ENCODE peak calls at places on chromosome 14, in six cellular contexts. One of them, this sample, is unnamed.

GRCh38 chr14:72745546-72745945 is 148.4 kb downstream of the DPF3 start:
- DNase-seq in tibial artery: no peak
- DNase-seq in H4: no peak
- DNase-seq in activated naive CD8-positive, alpha-beta T cell treated with anti-CD3 and anti-CD28 coated beads for 36 hours: no peak
- DNase-seq in substantia nigra: no peak
- DNase-seq in EH: peak; percentile 89
- DNase-seq in this sample: no peak

GRCh38 chr14:89702151-89702936 is 252.2 kb downstream of the EFCAB11 start:
- DNase-seq in tibial artery: no peak
- DNase-seq in H4: no peak
- DNase-seq in activated naive CD8-positive, alpha-beta T cell treated with anti-CD3 and anti-CD28 coated beads for 36 hours: no peak
- DNase-seq in substantia nigra: no peak
- DNase-seq in EH: peak; percentile 62
- DNase-seq in this sample: no peak

GRCh38 chr14:20434701-20435453 is 1.1 kb downstream of the KLHL33 start:
- DNase-seq in tibial artery: peak; percentile 89
- DNase-seq in H4: no peak
- DNase-seq in activated naive CD8-positive, alpha-beta T cell treated with anti-CD3 and anti-CD28 coated beads for 36 hours: no peak
- DNase-seq in substantia nigra: peak; percentile 77
- DNase-seq in EH: peak; percentile 18
- DNase-seq in this sample: no peak

GRCh38 chr14:73143003-73143402 is 6.7 kb downstream of the PSEN1 start:
- DNase-seq in tibial artery: no peak
- DNase-seq in H4: no peak
- DNase-seq in activated naive CD8-positive, alpha-beta T cell treated with anti-CD3 and anti-CD28 coated beads for 36 hours: no peak
- DNase-seq in substantia nigra: peak; percentile 57
- DNase-seq in EH: no peak
- DNase-seq in this sample: no peak

GRCh38 chr14:104597576-104597975 is 7.0 kb downstream of the TMEM179 start:
- DNase-seq in tibial artery: no peak
- DNase-seq in H4: no peak
- DNase-seq in activated naive CD8-positive, alpha-beta T cell treated with anti-CD3 and anti-CD28 coated beads for 36 hours: no peak
- DNase-seq in substantia nigra: no peak
- DNase-seq in EH: no peak
- DNase-seq in this sample: no peak

GRCh38 chr14:24379907-24380746 is 12.1 kb downstream of the NFATC4 start:
- DNase-seq in tibial artery: no peak
- DNase-seq in H4: no peak
- DNase-seq in activated naive CD8-positive, alpha-beta T cell treated with anti-CD3 and anti-CD28 coated beads for 36 hours: no peak
- DNase-seq in substantia nigra: no peak
- DNase-seq in EH: no peak
- DNase-seq in this sample: no peak

GRCh38 chr14:22658951-22659350 is 14.8 kb upstream of the OR6J1 start:
- DNase-seq in tibial artery: no peak
- DNase-seq in H4: no peak
- DNase-seq in activated naive CD8-positive, alpha-beta T cell treated with anti-CD3 and anti-CD28 coated beads for 36 hours: no peak
- DNase-seq in substantia nigra: no peak
- DNase-seq in EH: peak; percentile 33
- DNase-seq in this sample: no peak

GRCh38 chr14:30297856-30298255 is 261.1 kb upstream of the G2E3 start:
- DNase-seq in tibial artery: no peak
- DNase-seq in H4: no peak
- DNase-seq in activated naive CD8-positive, alpha-beta T cell treated with anti-CD3 and anti-CD28 coated beads for 36 hours: no peak
- DNase-seq in substantia nigra: no peak
- DNase-seq in EH: no peak
- DNase-seq in this sample: no peak

GRCh38 chr14:81170104-81170828 is 50.5 kb downstream of the GTF2A1 start:
- DNase-seq in tibial artery: peak; percentile 96
- DNase-seq in H4: peak; percentile 85
- DNase-seq in activated naive CD8-positive, alpha-beta T cell treated with anti-CD3 and anti-CD28 coated beads for 36 hours: peak; percentile 87
- DNase-seq in substantia nigra: peak; percentile 90
- DNase-seq in EH: peak; percentile 90
- DNase-seq in this sample: peak; percentile 90

GRCh38 chr14:61479746-61480502 is 158.5 kb downstream of the PRKCH start:
- DNase-seq in tibial artery: no peak
- DNase-seq in H4: no peak
- DNase-seq in activated naive CD8-positive, alpha-beta T cell treated with anti-CD3 and anti-CD28 coated beads for 36 hours: no peak
- DNase-seq in substantia nigra: no peak
- DNase-seq in EH: peak; percentile 43
- DNase-seq in this sample: peak; percentile 66

GRCh38 chr14:32564591-32564990 is 235.5 kb downstream of the AKAP6 start:
- DNase-seq in tibial artery: no peak
- DNase-seq in H4: peak; percentile 19
- DNase-seq in activated naive CD8-positive, alpha-beta T cell treated with anti-CD3 and anti-CD28 coated beads for 36 hours: no peak
- DNase-seq in substantia nigra: no peak
- DNase-seq in EH: peak; percentile 76
- DNase-seq in this sample: no peak

GRCh38 chr14:57982802-57983201 is 116.9 kb upstream of the SLC35F4 start:
- DNase-seq in tibial artery: no peak
- DNase-seq in H4: peak; percentile 8
- DNase-seq in activated naive CD8-positive, alpha-beta T cell treated with anti-CD3 and anti-CD28 coated beads for 36 hours: no peak
- DNase-seq in substantia nigra: no peak
- DNase-seq in EH: no peak
- DNase-seq in this sample: no peak

GRCh38 chr14:105488781-105489606 is 2.1 kb upstream of the TEDC1 start:
- DNase-seq in tibial artery: no peak
- DNase-seq in H4: no peak
- DNase-seq in activated naive CD8-positive, alpha-beta T cell treated with anti-CD3 and anti-CD28 coated beads for 36 hours: no peak
- DNase-seq in substantia nigra: no peak
- DNase-seq in EH: no peak
- DNase-seq in this sample: no peak

GRCh38 chr14:99671230-99672224 is 12.6 kb upstream of the CYP46A1 start:
- DNase-seq in tibial artery: no peak
- DNase-seq in H4: no peak
- DNase-seq in activated naive CD8-positive, alpha-beta T cell treated with anti-CD3 and anti-CD28 coated beads for 36 hours: no peak
- DNase-seq in substantia nigra: peak; percentile 33
- DNase-seq in EH: no peak
- DNase-seq in this sample: no peak

GRCh38 chr14:95227279-95227860 is 70.0 kb upstream of the DICER1 start:
- DNase-seq in tibial artery: no peak
- DNase-seq in H4: no peak
- DNase-seq in activated naive CD8-positive, alpha-beta T cell treated with anti-CD3 and anti-CD28 coated beads for 36 hours: no peak
- DNase-seq in substantia nigra: no peak
- DNase-seq in EH: peak; percentile 3
- DNase-seq in this sample: no peak

GRCh38 chr14:52863339-52863700 is 71.9 kb upstream of the GNPNAT1 start:
- DNase-seq in tibial artery: no peak
- DNase-seq in H4: no peak
- DNase-seq in activated naive CD8-positive, alpha-beta T cell treated with anti-CD3 and anti-CD28 coated beads for 36 hours: no peak
- DNase-seq in substantia nigra: no peak
- DNase-seq in EH: peak; percentile 63
- DNase-seq in this sample: no peak

GRCh38 chr14:104784218-104784568 is 11.4 kb downstream of the AKT1 start:
- DNase-seq in tibial artery: no peak
- DNase-seq in H4: no peak
- DNase-seq in activated naive CD8-positive, alpha-beta T cell treated with anti-CD3 and anti-CD28 coated beads for 36 hours: no peak
- DNase-seq in substantia nigra: no peak
- DNase-seq in EH: no peak
- DNase-seq in this sample: no peak

GRCh38 chr14:56805201-56805991 is 4.9 kb downstream of the OTX2 start:
- DNase-seq in tibial artery: no peak
- DNase-seq in H4: no peak
- DNase-seq in activated naive CD8-positive, alpha-beta T cell treated with anti-CD3 and anti-CD28 coated beads for 36 hours: no peak
- DNase-seq in substantia nigra: no peak
- DNase-seq in EH: no peak
- DNase-seq in this sample: no peak

GRCh38 chr14:87522575-87522974 is 470.4 kb downstream of the GALC start:
- DNase-seq in tibial artery: no peak
- DNase-seq in H4: no peak
- DNase-seq in activated naive CD8-positive, alpha-beta T cell treated with anti-CD3 and anti-CD28 coated beads for 36 hours: no peak
- DNase-seq in substantia nigra: no peak
- DNase-seq in EH: no peak
- DNase-seq in this sample: no peak

GRCh38 chr14:24196071-24197061 is 1.1 kb upstream of the TM9SF1 start:
- DNase-seq in tibial artery: no peak
- DNase-seq in H4: no peak
- DNase-seq in activated naive CD8-positive, alpha-beta T cell treated with anti-CD3 and anti-CD28 coated beads for 36 hours: no peak
- DNase-seq in substantia nigra: no peak
- DNase-seq in EH: peak; percentile 37
- DNase-seq in this sample: peak; percentile 41

GRCh38 chr14:89422181-89422951 is 5.3 kb upstream of the FOXN3 start:
- DNase-seq in tibial artery: peak; percentile 63
- DNase-seq in H4: no peak
- DNase-seq in activated naive CD8-positive, alpha-beta T cell treated with anti-CD3 and anti-CD28 coated beads for 36 hours: no peak
- DNase-seq in substantia nigra: no peak
- DNase-seq in EH: no peak
- DNase-seq in this sample: no peak

GRCh38 chr14:100440207-100440631 is 117.1 kb downstream of the SLC25A47 start:
- DNase-seq in tibial artery: no peak
- DNase-seq in H4: peak; percentile 79
- DNase-seq in activated naive CD8-positive, alpha-beta T cell treated with anti-CD3 and anti-CD28 coated beads for 36 hours: peak; percentile 43
- DNase-seq in substantia nigra: peak; percentile 57
- DNase-seq in EH: peak; percentile 65
- DNase-seq in this sample: peak; percentile 48

GRCh38 chr14:104675447-104675846 is 14.0 kb upstream of the INF2 start:
- DNase-seq in tibial artery: no peak
- DNase-seq in H4: no peak
- DNase-seq in activated naive CD8-positive, alpha-beta T cell treated with anti-CD3 and anti-CD28 coated beads for 36 hours: no peak
- DNase-seq in substantia nigra: no peak
- DNase-seq in EH: no peak
- DNase-seq in this sample: no peak

GRCh38 chr14:78567343-78567742 is 397.2 kb downstream of the NRXN3 start:
- DNase-seq in tibial artery: no peak
- DNase-seq in H4: peak; percentile 43
- DNase-seq in activated naive CD8-positive, alpha-beta T cell treated with anti-CD3 and anti-CD28 coated beads for 36 hours: no peak
- DNase-seq in substantia nigra: no peak
- DNase-seq in EH: peak; percentile 61
- DNase-seq in this sample: no peak

GRCh38 chr14:51518681-51519080 is 133.0 kb upstream of the FRMD6 start:
- DNase-seq in tibial artery: no peak
- DNase-seq in H4: no peak
- DNase-seq in activated naive CD8-positive, alpha-beta T cell treated with anti-CD3 and anti-CD28 coated beads for 36 hours: no peak
- DNase-seq in substantia nigra: no peak
- DNase-seq in EH: no peak
- DNase-seq in this sample: no peak

GRCh38 chr14:85423889-85424288 is 106.1 kb upstream of the FLRT2 start:
- DNase-seq in tibial artery: no peak
- DNase-seq in H4: no peak
- DNase-seq in activated naive CD8-positive, alpha-beta T cell treated with anti-CD3 and anti-CD28 coated beads for 36 hours: no peak
- DNase-seq in substantia nigra: no peak
- DNase-seq in EH: no peak
- DNase-seq in this sample: no peak

This sample was measured in MV-4-11.